ENCODE peak calls at places on chromosomes 13 and 19, in six cellular contexts. P is Calu3, D is cardiac muscle cell, W is tibial artery, L is tibial nerve, T is esophagus muscularis mucosa. F is an unnamed sample.

GRCh38 chr13:51728275-51728673 is 75.7 kb downstream of the DHRS12 start:
- DNase-seq in T (no peak), W (no peak), D (no peak), P (no peak), L (no peak), F (no peak)

GRCh38 chr13:26951581-26952177 is 191.1 kb upstream of the GPR12 start:
- DNase-seq in T (no peak), W (no peak), D (no peak), L (no peak), P (no peak), F (no peak)

GRCh38 chr19:23481043-23481442 is 85.8 kb upstream of the ZNF91 start:
- DNase-seq in T (no peak), L (no peak), W (no peak), P (no peak), D (no peak), F (no peak)

GRCh38 chr19:3801412-3802096 is 15.4 kb upstream of the MATK start:
- DNase-seq in T (no peak), P (no peak), D (peak), L (no peak), W (no peak), F (no peak)

GRCh38 chr19:48739400-48739825 is 997 bp downstream of the RASIP1 start:
- DNase-seq in D (no peak), T (no peak), L (no peak), P (no peak), W (no peak), F (no peak)

GRCh38 chr13:48078251-48078656 is 16.6 kb downstream of the MED4 start:
- DNase-seq in T (no peak), P (peak), D (no peak), L (no peak), W (no peak), F (no peak)

GRCh38 chr13:76335463-76335862 is 550.7 kb downstream of the KCTD12 start:
- DNase-seq in T (no peak), D (no peak), P (no peak), W (no peak), L (no peak), F (no peak)

GRCh38 chr13:102017248-102017647 is 384.6 kb downstream of the FGF14 start:
- DNase-seq in D (no peak), L (no peak), W (no peak), P (no peak), T (no peak), F (no peak)

GRCh38 chr19:46660601-46661019 is 372 bp downstream of the DACT3 start:
- DNase-seq in L (no peak), P (no peak), W (no peak), T (no peak), D (no peak), F (no peak)

GRCh38 chr13:30581582-30581981 is 36.1 kb upstream of the USPL1 start:
- DNase-seq in T (no peak), W (no peak), P (peak), D (peak), L (no peak), F (no peak)

GRCh38 chr13:26872444-26873173 is 112.0 kb upstream of the GPR12 start:
- DNase-seq in W (no peak), D (peak), L (no peak), T (no peak), P (peak), F (no peak)

GRCh38 chr13:101757446-101758039 is 305.1 kb downstream of the ITGBL1 start:
- DNase-seq in T (no peak), D (peak), P (no peak), L (no peak), W (no peak), F (no peak)

GRCh38 chr19:22533761-22534160 is 100.4 kb upstream of the ZNF492 start:
- DNase-seq in T (no peak), L (no peak), W (no peak), P (no peak), D (no peak), F (no peak)

GRCh38 chr19:32318884-32319520 is 26.4 kb upstream of the ZNF507 start:
- DNase-seq in T (peak), P (peak), D (peak), L (no peak), W (no peak), F (no peak)

GRCh38 chr13:97659602-97660001 is 225.6 kb downstream of the RAP2A start:
- DNase-seq in T (no peak), L (no peak), P (no peak), W (no peak), D (peak), F (no peak)

GRCh38 chr19:9674669-9675357 is at the start of gene ZNF562:
- DNase-seq in P (peak), D (peak), L (peak), T (peak), W (peak), F (peak)

GRCh38 chr19:38845374-38846024 is 4.3 kb downstream of the HNRNPL start:
- DNase-seq in D (no peak), P (no peak), L (no peak), T (no peak), W (no peak), F (peak)

GRCh38 chr19:3852614-3853254 is 16.1 kb downstream of the ZFR2 start:
- DNase-seq in T (no peak), P (peak), W (no peak), D (no peak), L (no peak), F (no peak)

GRCh38 chr13:23443110-23443509 is 9.6 kb upstream of the SACS start:
- DNase-seq in W (no peak), D (no peak), T (no peak), L (no peak), P (no peak), F (no peak)

GRCh38 chr19:56687036-56687435 is 15.5 kb upstream of the ZNF835 start:
- DNase-seq in L (no peak), W (no peak), T (no peak), D (no peak), P (no peak), F (no peak)

GRCh38 chr19:12786149-12786870 is 5.0 kb upstream of the JUNB start:
- DNase-seq in P (peak), T (no peak), W (peak), L (no peak), D (no peak), F (peak)

GRCh38 chr19:35447870-35448492 is at the start of gene FFAR2:
- DNase-seq in L (no peak), D (no peak), T (no peak), W (no peak), P (no peak), F (no peak)

GRCh38 chr19:17968376-17968775 is 1.5 kb downstream of the KCNN1 start:
- DNase-seq in D (no peak), P (no peak), L (no peak), W (no peak), T (no peak), F (no peak)

GRCh38 chr19:21608571-21608970 is 103.2 kb downstream of the ZNF429 start:
- DNase-seq in W (no peak), T (no peak), L (no peak), P (no peak), D (no peak), F (no peak)

GRCh38 chr13:94711561-94712286 is 621 bp downstream of the SOX21 start:
- DNase-seq in D (no peak), L (no peak), T (peak), W (no peak), P (peak), F (no peak)

GRCh38 chr19:48975947-48976847 is 11.1 kb downstream of the FTL start:
- DNase-seq in P (no peak), L (no peak), T (no peak), D (peak), W (no peak), F (peak)

GRCh38 chr19:53865918-53866696 is 1.6 kb upstream of the MYADM start:
- DNase-seq in T (no peak), P (peak), W (peak), L (no peak), D (peak), F (peak)

GRCh38 chr13:44040070-44040753 is 160.5 kb downstream of the LACC1 start:
- DNase-seq in P (no peak), W (no peak), T (no peak), D (no peak), L (no peak), F (no peak)

GRCh38 chr13:109770436-109770835 is 15.9 kb downstream of the IRS2 start:
- DNase-seq in P (no peak), W (no peak), L (no peak), T (peak), D (no peak), F (no peak)

GRCh38 chr19:28465317-28466086 is 747.4 kb downstream of the UQCRFS1 start:
- DNase-seq in L (no peak), P (peak), T (no peak), D (no peak), W (no peak), F (no peak)

GRCh38 chr13:99067160-99067985 is 89.5 kb upstream of the DOCK9 start:
- DNase-seq in T (no peak), L (no peak), W (no peak), D (no peak), P (no peak), F (no peak)

GRCh38 chr13:93714171-93714570 is 487.6 kb downstream of the GPC6 start:
- DNase-seq in P (no peak), D (no peak), W (no peak), T (no peak), L (no peak), F (no peak)

DNA sequence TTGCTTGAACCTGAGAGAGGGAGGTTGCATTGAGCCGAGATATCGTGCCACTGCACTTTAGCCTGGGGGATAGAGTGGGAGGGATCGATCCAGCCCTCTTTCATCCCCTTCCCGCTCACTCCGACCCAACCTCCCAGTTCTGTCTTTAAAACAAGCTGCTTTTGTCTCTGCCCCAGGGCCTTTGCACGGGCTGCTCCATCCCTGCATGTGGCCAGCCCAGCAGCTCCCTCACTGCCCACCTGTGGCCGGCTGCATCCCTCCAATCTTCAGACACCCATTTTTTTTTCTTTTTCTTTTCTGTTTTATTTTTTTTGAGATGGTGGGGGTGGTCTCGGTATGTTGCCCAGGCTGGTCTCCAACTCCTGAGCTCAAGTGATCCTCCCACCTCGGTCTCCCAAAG is 31.6 kb downstream of the EFNA2 start:
- DNase-seq in D (no peak), P (no peak), W (no peak), T (no peak), L (no peak), F (no peak)
- TF ChIP-seq CTCF in D (no peak), P (no peak), W (no peak), T (no peak), L (no peak), F (no peak)

GRCh38 chr19:8638078-8638619 is 7.7 kb downstream of the NFILZ start:
- DNase-seq in D (no peak), W (peak), P (peak), T (no peak), L (no peak), F (peak)
- TF ChIP-seq CTCF in D (no peak), W (no peak), P (no peak), T (no peak), L (no peak), F (no peak)

GRCh38 chr13:73417012-73417615 is 358.3 kb downstream of the KLF5 start:
- DNase-seq in P (no peak), L (no peak), T (no peak), W (no peak), D (no peak), F (no peak)
- TF ChIP-seq CTCF in P (no peak), L (no peak), T (no peak), W (no peak), D (peak), F (no peak)

GRCh38 chr13:111049791-111050538 is 65.1 kb upstream of the ARHGEF7 start:
- DNase-seq in T (peak), P (peak), L (peak), W (peak), D (peak), F (no peak)
- TF ChIP-seq CTCF in T (peak), P (no peak), L (peak), W (peak), D (peak), F (peak)

GRCh38 chr19:18999896-19000620 is 33.3 kb downstream of the SUGP2 start:
- DNase-seq in L (no peak), D (no peak), P (peak), W (no peak), T (no peak), F (no peak)
- TF ChIP-seq CTCF in L (no peak), D (peak), P (no peak), W (no peak), T (no peak), F (no peak)

DNA sequence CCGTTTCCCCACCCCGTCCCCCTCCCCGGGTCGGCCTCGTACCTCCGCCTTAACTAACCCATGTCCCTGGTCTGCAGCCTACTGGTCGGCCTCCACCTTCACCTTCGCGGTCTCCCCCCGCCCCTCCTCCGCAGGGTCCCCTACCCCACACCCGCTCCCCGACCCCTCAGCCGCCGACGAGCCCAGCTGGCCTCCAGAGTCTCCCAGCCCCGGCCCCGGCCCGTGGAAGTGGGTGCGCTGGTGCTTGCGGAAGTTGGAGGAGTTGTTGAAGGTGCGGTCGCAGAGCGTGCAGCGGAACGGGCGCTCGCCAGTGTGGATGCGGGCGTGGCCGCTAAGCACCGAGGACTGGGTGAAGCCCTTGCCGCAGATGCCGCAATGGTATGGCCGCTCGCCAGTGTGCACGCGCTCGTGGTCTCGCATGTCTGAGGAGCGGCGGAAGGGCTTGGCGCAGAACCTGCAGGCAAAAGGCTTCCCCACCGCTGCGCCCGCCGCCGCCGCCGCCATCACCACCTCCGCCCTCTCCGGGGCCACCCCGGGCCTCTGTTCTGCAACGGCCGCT is 2.6 kb downstream of the ZNF784 start:
- DNase-seq in L (no peak), D (no peak), W (no peak), P (no peak), T (no peak), F (no peak)
- TF ChIP-seq CTCF in L (no peak), D (no peak), W (no peak), P (no peak), T (no peak), F (no peak)

F was measured in gastrocnemius medialis.